ENCODE peak calls at places on chromosomes 1 and 21, in nine cellular contexts. Y is NCI-H1436, P is iris pigment epithelial cell, K is cardiac fibroblast, W is A549, M is SJSA1, D is GM10248, E is HFF-Myc, X is substantia nigra. Z is an unnamed sample.

GRCh38 chr21:44401386-44402160 is 48.2 kb downstream of the TRPM2 start:
- DNase-seq in Y (no peak), P (no peak), K (no peak), W (no peak), M (no peak), D (no peak), E (no peak), X (no peak), Z (no peak)

GRCh38 chr1:24991242-24992037 is 61.4 kb upstream of the RUNX3 start:
- DNase-seq in Y (no peak), P (no peak), K (no peak), W (no peak), M (no peak), D (no peak), E (no peak), X (no peak), Z (no peak)

GRCh38 chr1:189752461-189752860 is 725.2 kb downstream of the BRINP3 start:
- DNase-seq in Y (no peak), P (peak; percentile 36), K (no peak), W (no peak), M (no peak), D (no peak), E (no peak), X (no peak), Z (peak; percentile 47)

GRCh38 chr1:205495237-205495823 is 9.1 kb upstream of the CDK18 start:
- DNase-seq in Y (peak; percentile 78), P (no peak), K (no peak), W (no peak), M (no peak), D (no peak), E (no peak), X (no peak), Z (peak; percentile 86)

GRCh38 chr21:29613877-29614276 is 315.2 kb downstream of the BACH1 start:
- DNase-seq in Y (no peak), P (no peak), K (no peak), W (no peak), M (no peak), D (no peak), E (no peak), X (no peak), Z (no peak)

GRCh38 chr1:184399192-184399847 is 12.5 kb downstream of the C1orf21 start:
- DNase-seq in Y (no peak), P (no peak), K (no peak), W (no peak), M (no peak), D (no peak), E (no peak), X (no peak), Z (no peak)

GRCh38 chr1:44242761-44243160 is 29.5 kb downstream of the DMAP1 start:
- DNase-seq in Y (no peak), P (no peak), K (no peak), W (no peak), M (no peak), D (no peak), E (no peak), X (no peak), Z (no peak)

GRCh38 chr1:167065481-167065880 is 24.7 kb downstream of the GPA33 start:
- DNase-seq in Y (no peak), P (no peak), K (no peak), W (no peak), M (no peak), D (no peak), E (no peak), X (no peak), Z (no peak)

GRCh38 chr1:31227891-31228290 is 11.8 kb downstream of the NKAIN1 start:
- DNase-seq in Y (peak; percentile 42), P (no peak), K (no peak), W (no peak), M (no peak), D (no peak), E (no peak), X (no peak), Z (peak; percentile 89)

GRCh38 chr1:21305155-21305899 is 15.1 kb upstream of the ECE1 start:
- DNase-seq in Y (no peak), P (no peak), K (no peak), W (no peak), M (no peak), D (no peak), E (no peak), X (no peak), Z (no peak)

GRCh38 chr1:21233480-21233879 is 56.8 kb downstream of the ECE1 start:
- DNase-seq in Y (no peak), P (no peak), K (no peak), W (no peak), M (no peak), D (no peak), E (no peak), X (no peak), Z (no peak)

GRCh38 chr1:155300024-155300423 is 1.2 kb downstream of the PKLR start:
- DNase-seq in Y (no peak), P (no peak), K (no peak), W (no peak), M (no peak), D (no peak), E (no peak), X (no peak), Z (no peak)

GRCh38 chr1:10901091-10901893 is 104.8 kb upstream of the CASZ1 start:
- DNase-seq in Y (peak; percentile 48), P (no peak), K (peak; percentile 17), W (no peak), M (no peak), D (no peak), E (no peak), X (no peak), Z (peak; percentile 54)

GRCh38 chr1:162210171-162210570 is 140.7 kb downstream of the NOS1AP start:
- DNase-seq in Y (no peak), P (no peak), K (no peak), W (no peak), M (no peak), D (no peak), E (no peak), X (no peak), Z (no peak)

GRCh38 chr1:31843506-31843905 is 27.7 kb upstream of the SPOCD1 start:
- DNase-seq in Y (no peak), P (peak; percentile 62), K (peak; percentile 81), W (no peak), M (no peak), D (no peak), E (no peak), X (peak; percentile 26), Z (no peak)

GRCh38 chr1:192485692-192486436 is 89.7 kb upstream of the RGS1 start:
- DNase-seq in Y (no peak), P (peak; percentile 99), K (peak; percentile 98), W (peak; percentile 75), M (no peak), D (no peak), E (peak; percentile 96), X (no peak), Z (peak; percentile 18)

GRCh38 chr1:161229896-161230295 is 4.0 kb downstream of the TOMM40L start:
- DNase-seq in Y (no peak), P (no peak), K (no peak), W (no peak), M (no peak), D (no peak), E (no peak), X (no peak), Z (no peak)

GRCh38 chr1:231487019-231487418 is 41.5 kb upstream of the TSNAX start:
- DNase-seq in Y (no peak), P (peak; percentile 76), K (peak; percentile 65), W (no peak), M (no peak), D (no peak), E (peak; percentile 54), X (no peak), Z (no peak)

GRCh38 chr1:2555634-2556276 is 416 bp upstream of the TNFRSF14 start:
- DNase-seq in Y (no peak), P (no peak), K (peak; percentile 38), W (no peak), M (no peak), D (peak; percentile 75), E (no peak), X (no peak), Z (peak; percentile 59)

GRCh38 chr1:16151200-16151708 is 4.6 kb downstream of the EPHA2 start:
- DNase-seq in Y (no peak), P (no peak), K (no peak), W (no peak), M (no peak), D (no peak), E (no peak), X (no peak), Z (peak; percentile 84)

GRCh38 chr1:46798820-46799219 is at the start of gene CYP4B1:
- DNase-seq in Y (no peak), P (no peak), K (no peak), W (no peak), M (no peak), D (no peak), E (no peak), X (no peak), Z (no peak)

GRCh38 chr1:68624233-68624632 is 127.4 kb upstream of the DEPDC1 start:
- DNase-seq in Y (no peak), P (peak; percentile 15), K (peak; percentile 82), W (peak; percentile 39), M (peak; percentile 42), D (no peak), E (no peak), X (no peak), Z (no peak)

GRCh38 chr1:219938706-219939105 is 10.3 kb upstream of the SLC30A10 start:
- DNase-seq in Y (peak; percentile 11), P (peak; percentile 59), K (no peak), W (no peak), M (no peak), D (no peak), E (no peak), X (no peak), Z (peak; percentile 69)

GRCh38 chr1:231841616-231842344 is 215.2 kb downstream of the DISC1 start:
- DNase-seq in Y (no peak), P (peak; percentile 38), K (peak; percentile 65), W (peak; percentile 53), M (no peak), D (no peak), E (peak; percentile 15), X (no peak), Z (peak; percentile 29)

GRCh38 chr21:41783476-41784150 is 16.8 kb upstream of the RIPK4 start:
- DNase-seq in Y (peak; percentile 63), P (peak; percentile 30), K (no peak), W (peak; percentile 68), M (peak; percentile 72), D (no peak), E (peak; percentile 68), X (no peak), Z (peak; percentile 72)

GRCh38 chr1:170539154-170539553 is 7.2 kb downstream of the GORAB start:
- DNase-seq in Y (no peak), P (no peak), K (no peak), W (no peak), M (no peak), D (no peak), E (no peak), X (no peak), Z (no peak)